ENCODE peak calls at places on chromosome 20, in eight cellular contexts. Q is endodermal cell; A is body of pancreas; D is aorta; N is tibial artery; E is CD8-positive, alpha-beta memory T cell; S is CD8-positive, alpha-beta T cell; L is pancreas. T is an unnamed sample.

GRCh38 chr20:10447028-10447427 is 11.9 kb downstream of the SLX4IP start:
- DNase-seq in Q (no peak), A (no peak), D (no peak), N (no peak), E (peak), S (peak), L (no peak), T (no peak)

GRCh38 chr20:41631826-41632225 is 13.6 kb upstream of the CHD6 start:
- DNase-seq in Q (no peak), A (peak), D (peak), N (peak), E (no peak), S (no peak), L (no peak), T (no peak)

GRCh38 chr20:14785065-14785743 is 447.8 kb upstream of the FLRT3 start:
- DNase-seq in Q (no peak), A (no peak), D (no peak), N (no peak), E (no peak), S (no peak), L (no peak), T (no peak)

GRCh38 chr20:5156670-5157448 is 30.1 kb downstream of the CDS2 start:
- DNase-seq in Q (no peak), A (no peak), D (no peak), N (no peak), E (no peak), S (no peak), L (no peak), T (no peak)

GRCh38 chr20:18796282-18796833 is 17.2 kb upstream of the SCP2D1 start:
- DNase-seq in Q (no peak), A (no peak), D (no peak), N (no peak), E (no peak), S (no peak), L (no peak), T (no peak)

GRCh38 chr20:9290331-9290730 is 221.4 kb downstream of the PLCB4 start:
- DNase-seq in Q (no peak), A (no peak), D (no peak), N (no peak), E (no peak), S (no peak), L (no peak), T (no peak)

GRCh38 chr20:61067221-61067620 is 184.8 kb upstream of the CDH4 start:
- DNase-seq in Q (no peak), A (no peak), D (no peak), N (no peak), E (no peak), S (no peak), L (no peak), T (no peak)

GRCh38 chr20:38997622-38998021 is 35.5 kb downstream of the DHX35 start:
- DNase-seq in Q (no peak), A (no peak), D (no peak), N (no peak), E (no peak), S (peak), L (no peak), T (no peak)

GRCh38 chr20:9015984-9016324 is 52.9 kb upstream of the PLCB4 start:
- DNase-seq in Q (no peak), A (no peak), D (no peak), N (no peak), E (no peak), S (no peak), L (no peak), T (no peak)

GRCh38 chr20:60820918-60821317 is 431.1 kb upstream of the CDH4 start:
- DNase-seq in Q (no peak), A (no peak), D (no peak), N (no peak), E (no peak), S (no peak), L (no peak), T (no peak)

GRCh38 chr20:50541606-50542041 is 31.4 kb downstream of the PTPN1 start:
- DNase-seq in Q (no peak), A (no peak), D (no peak), N (no peak), E (no peak), S (no peak), L (no peak), T (no peak)

GRCh38 chr20:62925420-62926228 is 681 bp downstream of the DIDO1 start:
- DNase-seq in Q (peak), A (peak), D (no peak), N (no peak), E (peak), S (peak), L (no peak), T (no peak)

GRCh38 chr20:62928246-62928939 is 2.1 kb upstream of the DIDO1 start:
- DNase-seq in Q (peak), A (no peak), D (no peak), N (peak), E (no peak), S (no peak), L (no peak), T (no peak)

GRCh38 chr20:62929051-62929538 is 2.8 kb upstream of the DIDO1 start:
- DNase-seq in Q (peak), A (peak), D (peak), N (peak), E (peak), S (peak), L (peak), T (no peak)

GRCh38 chr20:62926229-62927127 is at the start of gene DIDO1:
- DNase-seq in Q (peak), A (peak), D (peak), N (peak), E (peak), S (peak), L (peak), T (no peak)

DNA sequence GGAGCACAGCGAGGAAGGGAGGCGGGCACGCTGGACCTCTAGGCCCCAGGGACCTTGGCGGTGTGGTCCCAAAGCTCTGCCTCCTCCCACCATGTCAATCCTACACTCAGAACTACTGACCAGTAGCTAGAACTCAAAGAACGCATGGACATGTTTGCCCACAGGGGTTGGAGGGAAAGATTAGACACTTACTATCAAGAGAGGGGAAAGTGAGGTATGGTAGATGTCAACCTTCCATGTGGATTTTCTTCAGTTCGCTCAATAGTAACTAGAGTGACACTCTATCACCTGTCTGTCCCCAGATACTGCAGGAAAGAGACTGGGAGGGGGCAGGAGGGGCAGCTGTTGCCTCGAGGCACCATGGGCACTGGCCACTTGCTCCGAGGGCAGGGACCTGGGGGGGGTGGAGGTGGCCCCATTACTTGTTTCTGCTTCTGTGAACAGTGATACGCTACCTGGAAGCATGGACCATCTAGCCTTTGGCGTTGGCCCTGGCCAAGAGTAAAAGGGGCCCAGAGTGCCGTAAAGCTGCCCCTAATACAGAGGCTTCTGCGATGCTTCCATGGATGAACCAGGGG is 912 bp upstream of the DIDO1 start:
- DNase-seq in Q (peak), A (no peak), D (no peak), N (peak), E (no peak), S (no peak), L (no peak), T (no peak)
- H3K27ac ChIP-seq in Q (no peak), A (peak), D (no peak), N (peak), E (peak), S (no peak), L (peak), T (peak)

DNA sequence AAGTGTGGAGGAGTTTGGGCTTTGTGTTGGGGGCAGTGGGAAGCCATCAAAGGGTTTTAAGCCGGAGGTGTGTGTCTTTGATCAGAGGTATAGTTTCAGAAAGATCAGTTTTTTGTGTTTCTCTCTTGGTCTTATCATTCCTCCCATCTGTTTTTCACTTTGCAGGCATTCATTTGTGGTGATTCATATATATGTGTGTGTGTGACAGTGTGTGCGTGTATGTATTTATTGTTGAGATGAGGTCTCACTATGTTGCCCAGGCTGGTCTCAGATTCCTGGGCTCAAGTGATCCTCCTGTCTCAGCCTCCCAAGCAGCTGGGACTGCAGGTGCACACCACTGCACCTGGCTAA is 11.1 kb upstream of the SERINC3 start:
- DNase-seq in Q (no peak), A (no peak), D (no peak), N (no peak), E (no peak), S (no peak), L (no peak), T (no peak)
- H3K4me3 ChIP-seq in Q (peak), A (no peak), D (no peak), N (peak), E (no peak), S (no peak), L (no peak), T (no peak)

DNA sequence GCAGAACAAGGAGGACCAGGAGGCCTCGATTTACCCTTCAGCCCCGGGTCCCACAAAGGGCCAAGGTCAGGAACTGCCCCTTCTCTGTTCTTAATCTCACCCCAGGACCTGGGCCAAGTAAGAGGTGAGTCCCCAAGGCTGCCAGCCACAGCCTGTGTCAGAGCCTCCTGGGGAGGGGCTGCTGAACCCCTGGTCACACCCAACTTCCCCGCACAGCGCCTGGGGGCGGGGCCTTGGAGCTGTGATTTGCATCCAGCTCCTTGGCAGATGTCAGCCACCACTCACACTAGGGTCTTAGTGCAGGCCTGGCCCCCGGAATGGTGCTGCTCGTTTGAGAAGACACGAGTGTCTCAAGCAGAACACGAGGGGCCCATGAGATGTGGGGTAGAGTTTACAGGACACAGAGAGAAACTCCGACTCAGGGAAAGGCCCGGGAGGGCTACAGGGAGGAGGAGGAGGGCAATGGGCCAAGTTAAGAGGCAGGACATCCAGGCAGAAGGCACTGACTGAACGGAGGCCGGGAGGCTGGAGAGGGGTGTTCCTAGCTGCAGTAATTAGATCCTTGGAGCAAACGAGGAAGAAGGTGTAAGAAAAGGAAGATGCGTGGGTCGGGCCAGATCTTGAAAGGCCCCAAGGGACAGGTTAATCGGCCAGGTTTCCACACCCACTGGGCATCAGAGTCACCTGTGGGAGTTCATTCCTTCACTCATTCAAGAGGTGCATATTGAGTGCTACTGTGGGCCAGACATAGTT is 26.9 kb downstream of the ZBP1 start:
- DNase-seq in Q (peak), A (no peak), D (peak), N (no peak), E (no peak), S (no peak), L (no peak), T (no peak)
- H3K27ac ChIP-seq in Q (no peak), A (no peak), D (no peak), N (peak), E (no peak), S (no peak), L (no peak), T (no peak)

GRCh38 chr20:23320317-23320716 is 30.3 kb upstream of the NXT1 start:
- DNase-seq in Q (no peak), A (no peak), D (no peak), N (no peak), E (no peak), S (no peak), L (no peak), T (no peak)
- H3K4me3 ChIP-seq in Q (no peak), A (no peak), D (no peak), N (no peak), E (no peak), S (no peak), L (no peak), T (no peak)

DNA sequence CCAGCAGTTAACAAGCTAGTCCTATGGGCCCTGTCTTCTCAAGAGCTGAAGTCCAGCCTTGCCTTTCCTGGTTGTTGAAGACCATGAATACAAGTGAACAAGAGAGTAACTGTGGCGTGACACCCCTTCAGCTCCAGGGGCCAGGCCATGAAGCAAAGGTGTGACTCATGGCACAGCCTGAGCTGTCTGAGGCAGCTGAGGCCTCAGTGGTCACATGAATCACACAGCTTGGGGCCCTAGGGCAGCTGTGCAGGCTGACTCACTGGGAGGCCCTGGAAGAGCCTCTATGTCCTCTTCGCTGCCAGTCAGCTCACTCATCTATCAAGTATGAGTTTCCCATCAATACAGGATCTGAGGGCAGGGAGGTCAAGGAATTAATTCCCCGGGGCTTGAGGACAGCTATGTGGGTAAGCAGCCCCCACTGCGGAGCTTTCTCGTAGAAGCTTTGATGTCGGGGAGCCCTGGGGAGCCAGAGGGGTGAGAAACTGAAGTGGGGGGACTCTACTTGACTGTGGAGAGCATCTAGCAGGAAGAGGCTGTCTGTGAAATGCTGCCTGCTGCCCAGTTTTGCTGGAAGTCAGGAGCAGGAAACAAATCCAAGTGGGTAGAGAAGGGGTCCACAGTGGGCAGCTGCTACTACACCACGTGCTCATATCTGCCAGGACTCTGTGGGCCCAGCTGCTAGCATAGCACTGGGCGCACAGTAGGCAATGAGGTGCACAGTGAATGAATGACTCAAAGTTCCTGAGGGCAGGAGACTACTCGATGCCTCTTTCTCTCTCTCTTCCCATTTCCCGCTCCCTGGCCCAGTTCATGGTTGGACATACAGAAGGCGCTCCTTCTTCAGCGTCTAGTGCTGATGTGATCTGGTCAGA is 13.7 kb upstream of the FAM83C start:
- DNase-seq in Q (peak), A (peak), D (peak), N (peak), E (no peak), S (no peak), L (no peak), T (no peak)
- H3K27ac ChIP-seq in Q (no peak), A (no peak), D (no peak), N (peak), E (no peak), S (no peak), L (no peak), T (no peak)

T was measured in iPS DF 6.9.